ENCODE peak calls at places on chromosomes 2 and 18, in seven cellular contexts. N is transverse colon, L is uterus, A is upper lobe of right lung, X is psoas muscle, K is mammary epithelial cell, Y is small intestine. Q is an unnamed sample.
A peak's percentile ranks its signal among the peaks of the same experiment; 100 is the strongest.

GRCh38 chr18:44786697-44787096 is 106.0 kb downstream of the SETBP1 start:
- DNase-seq in N (no peak), L (no peak), A (no peak), X (no peak), K (no peak), Y (no peak), Q (no peak)

GRCh38 chr18:76903386-76903785 is 81.0 kb downstream of the ZNF236 start:
- DNase-seq in N (no peak), L (no peak), A (no peak), X (no peak), K (no peak), Y (no peak), Q (no peak)

GRCh38 chr2:129782618-129782960 is 196.9 kb upstream of the RAB6C start:
- DNase-seq in N (no peak), L (no peak), A (no peak), X (no peak), K (no peak), Y (no peak), Q (no peak)

GRCh38 chr18:78049281-78049680 is 799.6 kb downstream of the GALR1 start:
- DNase-seq in N (no peak), L (no peak), A (no peak), X (no peak), K (no peak), Y (no peak), Q (no peak)

GRCh38 chr2:205405752-205406151 is 276.5 kb upstream of the NRP2 start:
- DNase-seq in N (no peak), L (no peak), A (no peak), X (no peak), K (peak; percentile 21), Y (no peak), Q (no peak)

GRCh38 chr2:237482485-237482884 is 4.6 kb upstream of the MLPH start:
- DNase-seq in N (peak; percentile 69), L (peak; percentile 81), A (peak; percentile 94), X (peak; percentile 80), K (no peak), Y (peak; percentile 73), Q (no peak)

GRCh38 chr2:241575624-241576292 is 17.2 kb downstream of the BOK start:
- DNase-seq in N (no peak), L (no peak), A (no peak), X (no peak), K (no peak), Y (no peak), Q (no peak)

GRCh38 chr2:41925009-41925408 is 122.8 kb upstream of the PKDCC start:
- DNase-seq in N (no peak), L (no peak), A (no peak), X (no peak), K (no peak), Y (peak; percentile 55), Q (no peak)

GRCh38 chr18:13218376-13219011 is at the start of gene LDLRAD4:
- DNase-seq in N (peak; percentile 59), L (peak; percentile 47), A (no peak), X (peak; percentile 58), K (no peak), Y (peak; percentile 53), Q (no peak)

GRCh38 chr2:53018830-53019425 is 748.7 kb upstream of the CHAC2 start:
- DNase-seq in N (no peak), L (no peak), A (no peak), X (no peak), K (no peak), Y (no peak), Q (no peak)

GRCh38 chr2:232697059-232697806 is at the start of gene GIGYF2:
- DNase-seq in N (peak; percentile 97), L (peak; percentile 96), A (peak; percentile 99), X (peak; percentile 97), K (peak; percentile 99), Y (peak; percentile 96), Q (peak; percentile 98)

GRCh38 chr2:102081600-102081999 is 60.9 kb upstream of the IL1R1 start:
- DNase-seq in N (no peak), L (no peak), A (no peak), X (no peak), K (no peak), Y (no peak), Q (no peak)

GRCh38 chr2:14494759-14495158 is 137.8 kb upstream of the LRATD1 start:
- DNase-seq in N (no peak), L (no peak), A (no peak), X (no peak), K (no peak), Y (peak; percentile 71), Q (no peak)

GRCh38 chr2:215782965-215783364 is 230.4 kb downstream of the MREG start:
- DNase-seq in N (no peak), L (no peak), A (no peak), X (no peak), K (no peak), Y (no peak), Q (no peak)

GRCh38 chr18:63016270-63016669 is 300.9 kb downstream of the PHLPP1 start:
- DNase-seq in N (peak; percentile 37), L (peak; percentile 71), A (no peak), X (no peak), K (peak; percentile 19), Y (peak; percentile 65), Q (no peak)

GRCh38 chr2:119713819-119714490 is 35.0 kb downstream of the TMEM177 start:
- DNase-seq in N (no peak), L (no peak), A (no peak), X (no peak), K (no peak), Y (no peak), Q (no peak)

GRCh38 chr18:70368903-70369302 is 80.1 kb downstream of the SOCS6 start:
- DNase-seq in N (no peak), L (no peak), A (no peak), X (no peak), K (peak; percentile 32), Y (peak; percentile 33), Q (no peak)

GRCh38 chr2:144718376-144718775 is 198.5 kb upstream of the ZEB2 start:
- DNase-seq in N (no peak), L (no peak), A (no peak), X (no peak), K (no peak), Y (no peak), Q (no peak)

GRCh38 chr2:102770506-102770905 is 8.7 kb downstream of the TMEM182 start:
- DNase-seq in N (no peak), L (no peak), A (no peak), X (no peak), K (no peak), Y (no peak), Q (peak; percentile 19)

GRCh38 chr18:57925706-57926105 is 118.3 kb upstream of the NEDD4L start:
- DNase-seq in N (no peak), L (no peak), A (no peak), X (no peak), K (peak; percentile 74), Y (no peak), Q (no peak)

GRCh38 chr18:49321800-49322461 is 138.5 kb downstream of the DYM start:
- DNase-seq in N (no peak), L (no peak), A (no peak), X (no peak), K (peak; percentile 31), Y (no peak), Q (no peak)

GRCh38 chr2:215137741-215138340 is 585 bp downstream of the ABCA12 start:
- DNase-seq in N (no peak), L (no peak), A (no peak), X (no peak), K (peak; percentile 87), Y (no peak), Q (no peak)

GRCh38 chr2:227781841-227782240 is 31.8 kb upstream of the CCL20 start:
- DNase-seq in N (no peak), L (no peak), A (no peak), X (no peak), K (no peak), Y (no peak), Q (no peak)

GRCh38 chr2:241224068-241224850 is 35.8 kb downstream of the ANO7 start:
- DNase-seq in N (no peak), L (no peak), A (no peak), X (peak; percentile 47), K (peak; percentile 27), Y (no peak), Q (no peak)

GRCh38 chr2:136025057-136025973 is 39.9 kb upstream of the DARS1 start:
- DNase-seq in N (peak; percentile 69), L (peak; percentile 40), A (peak; percentile 85), X (peak; percentile 56), K (no peak), Y (peak; percentile 66), Q (peak; percentile 90)

GRCh38 chr2:69565431-69565839 is 78.1 kb downstream of the AAK1 start:
- DNase-seq in N (peak; percentile 64), L (peak; percentile 35), A (peak; percentile 73), X (peak; percentile 62), K (no peak), Y (peak; percentile 45), Q (peak; percentile 28)

GRCh38 chr2:207683879-207684627 is 27.4 kb upstream of the CCNYL1 start:
- DNase-seq in N (peak; percentile 48), L (no peak), A (no peak), X (no peak), K (peak; percentile 60), Y (peak; percentile 74), Q (no peak)

GRCh38 chr2:152471499-152471898 is 136.5 kb downstream of the FMNL2 start:
- DNase-seq in N (no peak), L (no peak), A (no peak), X (no peak), K (no peak), Y (no peak), Q (no peak)
- H3K4me1 ChIP-seq in N (peaks cover 15% of the 10 kb centered on the region), L (no peaks in the 10 kb centered on the region), A (peaks cover 41% of the 10 kb centered on the region), X (peaks cover 85% of the 10 kb centered on the region), K (peaks cover 24% of the 10 kb centered on the region), Y (peaks cover 7% of the 10 kb centered on the region), Q (peaks cover 19% of the 10 kb centered on the region)

DNA sequence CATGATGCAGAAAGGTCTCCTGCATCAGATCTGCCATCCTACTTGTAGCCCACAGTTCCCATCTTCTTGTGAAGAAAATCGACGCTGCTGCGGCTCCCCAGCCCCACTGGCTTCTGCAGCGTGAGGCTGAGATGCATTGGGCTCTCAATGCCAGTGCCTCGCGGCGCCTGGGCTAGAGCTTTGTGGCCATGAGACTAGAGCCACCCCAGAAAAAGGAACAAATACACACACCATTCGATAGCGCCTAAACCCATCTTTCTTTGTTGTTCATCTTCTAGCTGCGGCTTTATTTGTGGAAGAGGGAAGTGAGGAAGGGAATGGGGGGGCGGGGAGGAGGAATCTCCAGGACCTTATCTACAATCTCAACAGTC is 2.7 kb downstream of the NOL4 start:
- DNase-seq in N (no peak), L (no peak), A (no peak), X (no peak), K (no peak), Y (no peak), Q (no peak)
- H3K4me3 ChIP-seq in N (no peak overlapping the region), L (peak overlapping the region; percentile 18), A (peak overlapping the region; percentile 39), X (peak overlapping the region; percentile 67), K (no peak overlapping the region), Y (no peak overlapping the region), Q (no peak overlapping the region)

DNA sequence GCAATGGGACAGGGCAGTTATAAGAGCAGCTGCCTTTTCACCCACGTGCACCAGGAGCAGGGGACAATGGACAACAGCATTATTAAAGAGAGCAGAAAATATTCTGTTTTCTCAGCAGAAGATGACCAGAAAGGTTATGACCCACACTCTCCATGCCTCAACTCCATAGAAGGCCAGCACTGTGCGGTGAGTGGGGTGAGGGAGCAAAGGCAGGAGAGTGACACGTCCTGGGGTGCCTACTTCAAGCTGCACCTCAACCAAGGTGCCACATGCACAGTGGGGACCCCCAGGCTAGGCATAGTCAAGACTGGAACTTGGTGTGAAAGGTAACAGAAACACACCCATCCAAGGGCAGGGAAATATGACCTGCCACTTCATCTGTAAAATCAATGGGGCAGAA is 50.4 kb downstream of the POLR1A start:
- DNase-seq in N (no peak), L (no peak), A (no peak), X (no peak), K (no peak), Y (no peak), Q (no peak)
- H3K4me1 ChIP-seq in N (no peaks in the 10 kb centered on the region), L (no peaks in the 10 kb centered on the region), A (no peaks in the 10 kb centered on the region), X (no peaks in the 10 kb centered on the region), K (no peaks in the 10 kb centered on the region), Y (no peaks in the 10 kb centered on the region), Q (no peaks in the 10 kb centered on the region)

GRCh38 chr2:9952856-9953503 is 1.5 kb downstream of the GRHL1 start:
- DNase-seq in N (no peak), L (no peak), A (no peak), X (no peak), K (no peak), Y (peak; percentile 15), Q (no peak)
- H3K4me3 ChIP-seq in N (no peak overlapping the region), L (no peak overlapping the region), A (no peak overlapping the region), X (no peak overlapping the region), K (no peak overlapping the region), Y (no peak overlapping the region), Q (no peak overlapping the region)

Q was measured in SJSA1.